ENCODE peak calls at places on chromosomes 11 and 22, in ten cellular contexts. One of them, this sample, is unnamed.

GRCh38 chr11:86228967-86229330 is 15.6 kb upstream of the EED start:
- DNase-seq in lower leg skin: no peak
- DNase-seq in AG04450: no peak
- DNase-seq in cardiac fibroblast: no peak
- DNase-seq in GM12865: no peak
- DNase-seq in HFFc6: no peak
- DNase-seq in mammary epithelial cell: no peak
- DNase-seq in lower lobe of right lung: no peak
- DNase-seq in uterus: no peak
- DNase-seq in BE2C: no peak
- DNase-seq in this sample: no peak

GRCh38 chr22:41340357-41340756 is 39.0 kb downstream of the ZC3H7B start:
- DNase-seq in lower leg skin: no peak
- DNase-seq in AG04450: no peak
- DNase-seq in cardiac fibroblast: no peak
- DNase-seq in GM12865: no peak
- DNase-seq in HFFc6: no peak
- DNase-seq in mammary epithelial cell: no peak
- DNase-seq in lower lobe of right lung: no peak
- DNase-seq in uterus: no peak
- DNase-seq in BE2C: peak
- DNase-seq in this sample: no peak

GRCh38 chr22:23175817-23176644 is 4.3 kb upstream of the BCR start:
- DNase-seq in lower leg skin: no peak
- DNase-seq in AG04450: no peak
- DNase-seq in cardiac fibroblast: no peak
- DNase-seq in GM12865: peak
- DNase-seq in HFFc6: no peak
- DNase-seq in mammary epithelial cell: no peak
- DNase-seq in lower lobe of right lung: no peak
- DNase-seq in uterus: no peak
- DNase-seq in BE2C: no peak
- DNase-seq in this sample: no peak

GRCh38 chr22:35591696-35592417 is 25.3 kb downstream of the MB start:
- DNase-seq in lower leg skin: no peak
- DNase-seq in AG04450: no peak
- DNase-seq in cardiac fibroblast: no peak
- DNase-seq in GM12865: no peak
- DNase-seq in HFFc6: no peak
- DNase-seq in mammary epithelial cell: no peak
- DNase-seq in lower lobe of right lung: peak
- DNase-seq in uterus: no peak
- DNase-seq in BE2C: no peak
- DNase-seq in this sample: no peak

GRCh38 chr11:82557274-82557673 is 176.4 kb downstream of the FAM181B start:
- DNase-seq in lower leg skin: no peak
- DNase-seq in AG04450: no peak
- DNase-seq in cardiac fibroblast: no peak
- DNase-seq in GM12865: peak
- DNase-seq in HFFc6: no peak
- DNase-seq in mammary epithelial cell: no peak
- DNase-seq in lower lobe of right lung: peak
- DNase-seq in uterus: no peak
- DNase-seq in BE2C: no peak
- DNase-seq in this sample: peak

GRCh38 chr22:22167791-22168189 is 76.8 kb upstream of the VPREB1 start:
- DNase-seq in lower leg skin: no peak
- DNase-seq in AG04450: no peak
- DNase-seq in cardiac fibroblast: no peak
- DNase-seq in GM12865: peak
- DNase-seq in HFFc6: no peak
- DNase-seq in mammary epithelial cell: no peak
- DNase-seq in lower lobe of right lung: no peak
- DNase-seq in uterus: no peak
- DNase-seq in BE2C: no peak
- DNase-seq in this sample: peak

GRCh38 chr11:95132956-95133355 is 43.3 kb downstream of the ENDOD1 start:
- DNase-seq in lower leg skin: no peak
- DNase-seq in AG04450: no peak
- DNase-seq in cardiac fibroblast: no peak
- DNase-seq in GM12865: no peak
- DNase-seq in HFFc6: no peak
- DNase-seq in mammary epithelial cell: peak
- DNase-seq in lower lobe of right lung: no peak
- DNase-seq in uterus: no peak
- DNase-seq in BE2C: no peak
- DNase-seq in this sample: no peak

GRCh38 chr22:27791494-27792241 is 9.9 kb downstream of the MN1 start:
- DNase-seq in lower leg skin: no peak
- DNase-seq in AG04450: no peak
- DNase-seq in cardiac fibroblast: no peak
- DNase-seq in GM12865: no peak
- DNase-seq in HFFc6: no peak
- DNase-seq in mammary epithelial cell: no peak
- DNase-seq in lower lobe of right lung: no peak
- DNase-seq in uterus: no peak
- DNase-seq in BE2C: no peak
- DNase-seq in this sample: no peak

GRCh38 chr11:72522186-72522585 is 87.9 kb upstream of the CLPB start:
- DNase-seq in lower leg skin: peak
- DNase-seq in AG04450: no peak
- DNase-seq in cardiac fibroblast: no peak
- DNase-seq in GM12865: no peak
- DNase-seq in HFFc6: no peak
- DNase-seq in mammary epithelial cell: no peak
- DNase-seq in lower lobe of right lung: no peak
- DNase-seq in uterus: no peak
- DNase-seq in BE2C: no peak
- DNase-seq in this sample: no peak

GRCh38 chr11:72524711-72525110 is 90.4 kb upstream of the CLPB start:
- DNase-seq in lower leg skin: no peak
- DNase-seq in AG04450: no peak
- DNase-seq in cardiac fibroblast: no peak
- DNase-seq in GM12865: no peak
- DNase-seq in HFFc6: peak
- DNase-seq in mammary epithelial cell: peak
- DNase-seq in lower lobe of right lung: no peak
- DNase-seq in uterus: no peak
- DNase-seq in BE2C: no peak
- DNase-seq in this sample: no peak

GRCh38 chr11:72525466-72525865 is 91.1 kb upstream of the CLPB start:
- DNase-seq in lower leg skin: no peak
- DNase-seq in AG04450: no peak
- DNase-seq in cardiac fibroblast: no peak
- DNase-seq in GM12865: no peak
- DNase-seq in HFFc6: no peak
- DNase-seq in mammary epithelial cell: no peak
- DNase-seq in lower lobe of right lung: peak
- DNase-seq in uterus: no peak
- DNase-seq in BE2C: no peak
- DNase-seq in this sample: no peak

GRCh38 chr11:72521672-72522071 is 87.3 kb upstream of the CLPB start:
- DNase-seq in lower leg skin: no peak
- DNase-seq in AG04450: no peak
- DNase-seq in cardiac fibroblast: no peak
- DNase-seq in GM12865: no peak
- DNase-seq in HFFc6: no peak
- DNase-seq in mammary epithelial cell: no peak
- DNase-seq in lower lobe of right lung: no peak
- DNase-seq in uterus: no peak
- DNase-seq in BE2C: no peak
- DNase-seq in this sample: no peak

DNA sequence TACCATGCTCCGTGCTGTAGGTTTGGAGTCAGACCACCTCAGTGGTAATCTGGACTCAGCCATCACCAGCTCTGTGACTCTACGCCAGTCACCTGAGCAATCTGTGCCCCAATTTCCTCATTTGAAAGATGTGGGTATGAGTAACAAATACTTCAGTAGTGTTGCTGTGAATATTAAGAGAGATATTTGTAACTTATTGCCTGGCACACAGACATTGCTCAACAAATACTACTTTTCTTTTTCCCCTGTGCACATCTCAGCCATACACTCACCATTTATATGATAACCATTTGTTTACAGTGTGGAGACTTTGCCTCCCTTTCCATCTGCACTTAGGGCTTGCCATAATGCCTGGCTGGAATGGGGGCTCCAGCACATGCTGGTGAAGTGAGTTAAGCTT is 89.7 kb upstream of the CLPB start:
- DNase-seq in lower leg skin: no peak
- DNase-seq in AG04450: no peak
- DNase-seq in cardiac fibroblast: no peak
- DNase-seq in GM12865: no peak
- DNase-seq in HFFc6: no peak
- DNase-seq in mammary epithelial cell: no peak
- DNase-seq in lower lobe of right lung: no peak
- DNase-seq in uterus: no peak
- DNase-seq in BE2C: no peak
- DNase-seq in this sample: no peak
- TF ChIP-seq CTCF in lower leg skin: no peak
- TF ChIP-seq CTCF in AG04450: no peak
- TF ChIP-seq CTCF in cardiac fibroblast: no peak
- TF ChIP-seq CTCF in GM12865: no peak
- TF ChIP-seq CTCF in HFFc6: no peak
- TF ChIP-seq CTCF in mammary epithelial cell: no peak
- TF ChIP-seq CTCF in lower lobe of right lung: no peak
- TF ChIP-seq CTCF in uterus: no peak
- TF ChIP-seq CTCF in BE2C: no peak
- TF ChIP-seq CTCF in this sample: no peak

GRCh38 chr11:123202723-123203122 is 7.7 kb upstream of the CLMP start:
- DNase-seq in lower leg skin: peak
- DNase-seq in AG04450: no peak
- DNase-seq in cardiac fibroblast: no peak
- DNase-seq in GM12865: no peak
- DNase-seq in HFFc6: no peak
- DNase-seq in mammary epithelial cell: no peak
- DNase-seq in lower lobe of right lung: no peak
- DNase-seq in uterus: no peak
- DNase-seq in BE2C: no peak
- DNase-seq in this sample: no peak
- TF ChIP-seq CTCF in lower leg skin: no peak
- TF ChIP-seq CTCF in AG04450: no peak
- TF ChIP-seq CTCF in cardiac fibroblast: no peak
- TF ChIP-seq CTCF in GM12865: no peak
- TF ChIP-seq CTCF in HFFc6: no peak
- TF ChIP-seq CTCF in mammary epithelial cell: no peak
- TF ChIP-seq CTCF in lower lobe of right lung: no peak
- TF ChIP-seq CTCF in uterus: no peak
- TF ChIP-seq CTCF in BE2C: no peak
- TF ChIP-seq CTCF in this sample: no peak

GRCh38 chr11:68018730-68019190 is 8.6 kb downstream of the ALDH3B1 start:
- DNase-seq in lower leg skin: no peak
- DNase-seq in AG04450: no peak
- DNase-seq in cardiac fibroblast: no peak
- DNase-seq in GM12865: no peak
- DNase-seq in HFFc6: no peak
- DNase-seq in mammary epithelial cell: no peak
- DNase-seq in lower lobe of right lung: no peak
- DNase-seq in uterus: no peak
- DNase-seq in BE2C: no peak
- DNase-seq in this sample: no peak

GRCh38 chr11:68021167-68021787 is 9.2 kb upstream of the NDUFS8 start:
- DNase-seq in lower leg skin: no peak
- DNase-seq in AG04450: no peak
- DNase-seq in cardiac fibroblast: peak
- DNase-seq in GM12865: no peak
- DNase-seq in HFFc6: no peak
- DNase-seq in mammary epithelial cell: no peak
- DNase-seq in lower lobe of right lung: peak
- DNase-seq in uterus: no peak
- DNase-seq in BE2C: no peak
- DNase-seq in this sample: no peak

GRCh38 chr11:68019486-68019885 is 9.4 kb downstream of the ALDH3B1 start:
- DNase-seq in lower leg skin: no peak
- DNase-seq in AG04450: no peak
- DNase-seq in cardiac fibroblast: no peak
- DNase-seq in GM12865: no peak
- DNase-seq in HFFc6: no peak
- DNase-seq in mammary epithelial cell: no peak
- DNase-seq in lower lobe of right lung: no peak
- DNase-seq in uterus: no peak
- DNase-seq in BE2C: no peak
- DNase-seq in this sample: no peak

GRCh38 chr11:68022531-68022930 is 8.0 kb upstream of the NDUFS8 start:
- DNase-seq in lower leg skin: no peak
- DNase-seq in AG04450: no peak
- DNase-seq in cardiac fibroblast: no peak
- DNase-seq in GM12865: no peak
- DNase-seq in HFFc6: no peak
- DNase-seq in mammary epithelial cell: no peak
- DNase-seq in lower lobe of right lung: no peak
- DNase-seq in uterus: no peak
- DNase-seq in BE2C: no peak
- DNase-seq in this sample: no peak

GRCh38 chr11:68020575-68020974 is 9.9 kb upstream of the NDUFS8 start:
- DNase-seq in lower leg skin: no peak
- DNase-seq in AG04450: no peak
- DNase-seq in cardiac fibroblast: peak
- DNase-seq in GM12865: no peak
- DNase-seq in HFFc6: no peak
- DNase-seq in mammary epithelial cell: no peak
- DNase-seq in lower lobe of right lung: peak
- DNase-seq in uterus: no peak
- DNase-seq in BE2C: peak
- DNase-seq in this sample: no peak
- TF ChIP-seq CTCF in lower leg skin: no peak
- TF ChIP-seq CTCF in AG04450: peak
- TF ChIP-seq CTCF in cardiac fibroblast: peak
- TF ChIP-seq CTCF in GM12865: peak
- TF ChIP-seq CTCF in HFFc6: peak
- TF ChIP-seq CTCF in mammary epithelial cell: peak
- TF ChIP-seq CTCF in lower lobe of right lung: peak
- TF ChIP-seq CTCF in uterus: no peak
- TF ChIP-seq CTCF in BE2C: peak
- TF ChIP-seq CTCF in this sample: peak

GRCh38 chr22:29702931-29703594 is 16.7 kb upstream of the CABP7 start:
- DNase-seq in lower leg skin: no peak
- DNase-seq in AG04450: no peak
- DNase-seq in cardiac fibroblast: no peak
- DNase-seq in GM12865: peak
- DNase-seq in HFFc6: no peak
- DNase-seq in mammary epithelial cell: no peak
- DNase-seq in lower lobe of right lung: peak
- DNase-seq in uterus: no peak
- DNase-seq in BE2C: no peak
- DNase-seq in this sample: no peak

GRCh38 chr22:29700206-29700948 is 19.4 kb upstream of the CABP7 start:
- DNase-seq in lower leg skin: no peak
- DNase-seq in AG04450: no peak
- DNase-seq in cardiac fibroblast: no peak
- DNase-seq in GM12865: no peak
- DNase-seq in HFFc6: peak
- DNase-seq in mammary epithelial cell: no peak
- DNase-seq in lower lobe of right lung: no peak
- DNase-seq in uterus: no peak
- DNase-seq in BE2C: no peak
- DNase-seq in this sample: no peak

GRCh38 chr22:29702025-29702930 is 17.5 kb upstream of the CABP7 start:
- DNase-seq in lower leg skin: no peak
- DNase-seq in AG04450: no peak
- DNase-seq in cardiac fibroblast: no peak
- DNase-seq in GM12865: no peak
- DNase-seq in HFFc6: no peak
- DNase-seq in mammary epithelial cell: no peak
- DNase-seq in lower lobe of right lung: no peak
- DNase-seq in uterus: no peak
- DNase-seq in BE2C: peak
- DNase-seq in this sample: no peak

GRCh38 chr22:29703595-29704195 is 16.1 kb upstream of the CABP7 start:
- DNase-seq in lower leg skin: no peak
- DNase-seq in AG04450: no peak
- DNase-seq in cardiac fibroblast: no peak
- DNase-seq in GM12865: no peak
- DNase-seq in HFFc6: no peak
- DNase-seq in mammary epithelial cell: no peak
- DNase-seq in lower lobe of right lung: no peak
- DNase-seq in uterus: no peak
- DNase-seq in BE2C: no peak
- DNase-seq in this sample: no peak

GRCh38 chr22:29700949-29701927 is 18.6 kb upstream of the CABP7 start:
- DNase-seq in lower leg skin: peak
- DNase-seq in AG04450: no peak
- DNase-seq in cardiac fibroblast: peak
- DNase-seq in GM12865: peak
- DNase-seq in HFFc6: peak
- DNase-seq in mammary epithelial cell: no peak
- DNase-seq in lower lobe of right lung: no peak
- DNase-seq in uterus: no peak
- DNase-seq in BE2C: peak
- DNase-seq in this sample: no peak
- TF ChIP-seq CTCF in lower leg skin: no peak
- TF ChIP-seq CTCF in AG04450: peak
- TF ChIP-seq CTCF in cardiac fibroblast: peak
- TF ChIP-seq CTCF in GM12865: no peak
- TF ChIP-seq CTCF in HFFc6: peak
- TF ChIP-seq CTCF in mammary epithelial cell: no peak
- TF ChIP-seq CTCF in lower lobe of right lung: no peak
- TF ChIP-seq CTCF in uterus: no peak
- TF ChIP-seq CTCF in BE2C: peak
- TF ChIP-seq CTCF in this sample: no peak